ENCODE peak calls at places on chromosomes 2 and 18, in eight cellular contexts. W, E, Z, F, O, H, L and S are unnamed samples.

GRCh38 chr2:36371963-36372391 is 16.4 kb downstream of the CRIM1 start:
- DNase-seq in W (peak; percentile 83), E (no peak), Z (no peak), F (peak; percentile 83), O (peak; percentile 85), H (peak; percentile 59), L (no peak), S (peak; percentile 78)

GRCh38 chr2:50273003-50273402 is 758.9 kb downstream of the NRXN1 start:
- DNase-seq in W (no peak), E (no peak), Z (no peak), F (no peak), O (no peak), H (no peak), L (no peak), S (no peak)

GRCh38 chr2:101310591-101311389 is 2.3 kb upstream of the RNF149 start:
- DNase-seq in W (no peak), E (no peak), Z (no peak), F (no peak), O (peak; percentile 54), H (no peak), L (no peak), S (no peak)

GRCh38 chr2:160752475-160753330 is 259.1 kb upstream of the RBMS1 start:
- DNase-seq in W (peak; percentile 74), E (no peak), Z (no peak), F (peak; percentile 55), O (peak; percentile 86), H (peak; percentile 70), L (no peak), S (peak; percentile 68)

GRCh38 chr18:44136326-44136725 is 544.4 kb upstream of the SETBP1 start:
- DNase-seq in W (no peak), E (no peak), Z (no peak), F (no peak), O (no peak), H (no peak), L (no peak), S (no peak)

GRCh38 chr2:27427863-27428212 is 593 bp upstream of the NRBP1 start:
- DNase-seq in W (no peak), E (no peak), Z (no peak), F (no peak), O (no peak), H (no peak), L (no peak), S (no peak)

GRCh38 chr2:106642679-106643078 is 155.5 kb downstream of the CD8B2 start:
- DNase-seq in W (no peak), E (no peak), Z (no peak), F (peak; percentile 32), O (no peak), H (no peak), L (no peak), S (no peak)

GRCh38 chr2:126890962-126891450 is 7.7 kb upstream of the TEX51 start:
- DNase-seq in W (no peak), E (peak; percentile 16), Z (no peak), F (no peak), O (no peak), H (no peak), L (no peak), S (no peak)

GRCh38 chr2:233668605-233669260 is 3.0 kb upstream of the UGT1A9 start:
- DNase-seq in W (no peak), E (no peak), Z (no peak), F (no peak), O (no peak), H (no peak), L (no peak), S (no peak)

GRCh38 chr2:40668435-40668834 is 216.5 kb upstream of the SLC8A1 start:
- DNase-seq in W (peak; percentile 76), E (no peak), Z (peak; percentile 33), F (peak; percentile 75), O (peak; percentile 2), H (peak; percentile 36), L (no peak), S (no peak)

GRCh38 chr18:43314931-43315330 is 37.6 kb upstream of the SYT4 start:
- DNase-seq in W (peak; percentile 22), E (no peak), Z (no peak), F (no peak), O (no peak), H (peak; percentile 1), L (no peak), S (peak; percentile 2)

GRCh38 chr2:9613291-9613690 is 17.5 kb downstream of the YWHAQ start:
- DNase-seq in W (peak; percentile 79), E (no peak), Z (no peak), F (peak; percentile 89), O (peak; percentile 28), H (peak; percentile 88), L (no peak), S (peak; percentile 90)

GRCh38 chr2:231672617-231673347 is 35.5 kb upstream of the PTMA start:
- DNase-seq in W (peak; percentile 40), E (peak; percentile 72), Z (no peak), F (peak; percentile 44), O (no peak), H (peak; percentile 82), L (peak; percentile 76), S (peak; percentile 44)

GRCh38 chr2:222655406-222655747 is 515 bp downstream of the FARSB start:
- DNase-seq in W (peak; percentile 39), E (no peak), Z (no peak), F (peak; percentile 61), O (peak; percentile 50), H (peak; percentile 30), L (peak; percentile 18), S (peak; percentile 33)

DNA sequence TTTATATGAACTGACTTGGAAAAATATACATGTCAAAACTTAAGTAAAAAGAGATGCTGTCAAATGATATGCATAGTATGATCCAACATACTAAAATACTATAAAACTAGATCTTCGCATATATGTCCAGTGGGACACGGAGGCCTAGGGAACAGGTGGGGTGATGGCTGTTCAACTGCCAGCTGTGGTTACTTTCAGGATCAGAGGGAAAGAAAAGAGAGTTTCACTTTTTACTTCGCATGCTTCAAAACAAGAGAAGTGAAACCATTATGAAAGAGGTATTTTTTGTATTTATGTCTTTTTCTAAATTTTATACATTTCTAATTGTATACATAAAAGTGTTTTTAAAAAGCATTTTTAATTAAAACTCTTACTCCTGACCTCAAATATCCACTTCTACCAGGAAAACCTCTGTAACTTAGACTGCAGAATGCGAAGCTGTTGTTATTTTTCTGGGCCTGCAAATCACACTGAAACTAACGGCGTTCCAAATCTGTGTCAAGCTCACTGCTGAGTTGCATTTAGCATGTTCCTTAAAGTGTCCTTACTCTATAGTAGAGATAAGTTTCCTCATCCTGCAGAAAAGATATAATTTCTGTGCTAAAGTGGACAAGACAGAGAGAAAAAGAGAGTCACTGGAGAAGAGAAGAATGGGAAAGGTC is 97.8 kb upstream of the SLC35G4 start:
- DNase-seq in W (no peak), E (no peak), Z (no peak), F (no peak), O (no peak), H (no peak), L (no peak), S (no peak)
- H3K4me3 ChIP-seq in W (no peak overlapping the region), E (no peak overlapping the region), Z (no peak overlapping the region), F (no peak overlapping the region), O (no peak overlapping the region), H (no peak overlapping the region), L (no peak overlapping the region), S (no peak overlapping the region)

GRCh38 chr2:8276071-8276470 is 405.8 kb upstream of the ID2 start:
- DNase-seq in W (no peak), E (no peak), Z (no peak), F (no peak), O (no peak), H (no peak), L (no peak), S (no peak)
- H3K4me3 ChIP-seq in W (no peak overlapping the region), E (no peak overlapping the region), Z (no peak overlapping the region), F (no peak overlapping the region), O (no peak overlapping the region), H (no peak overlapping the region), L (no peak overlapping the region), S (no peak overlapping the region)

DNA sequence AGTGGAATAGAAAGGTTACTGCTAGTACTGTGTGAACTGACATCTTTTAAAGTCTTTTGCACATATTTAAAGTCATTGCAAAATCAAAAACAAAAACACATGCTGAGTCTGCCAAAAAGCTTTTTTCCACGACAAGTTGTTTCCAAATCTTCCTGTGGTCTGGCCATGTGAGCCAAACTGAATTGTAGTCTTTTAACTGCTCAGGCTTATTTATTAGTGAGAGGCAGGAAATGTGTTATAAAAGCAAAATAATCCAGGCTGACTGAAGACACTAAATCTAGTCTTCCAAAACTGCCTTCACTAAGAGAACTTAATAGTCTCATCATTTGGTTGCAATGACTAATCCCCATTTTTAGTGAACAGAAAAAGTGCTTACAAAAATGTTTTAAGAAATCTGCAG is 2.3 kb downstream of the KRCC1 start:
- DNase-seq in W (peak; percentile 62), E (no peak), Z (no peak), F (peak; percentile 85), O (no peak), H (peak; percentile 81), L (no peak), S (peak; percentile 20)
- H3K4me3 ChIP-seq in W (no peak overlapping the region), E (no peak overlapping the region), Z (no peak overlapping the region), F (peak overlapping the region; percentile 93), O (no peak overlapping the region), H (no peak overlapping the region), L (no peak overlapping the region), S (no peak overlapping the region)

DNA sequence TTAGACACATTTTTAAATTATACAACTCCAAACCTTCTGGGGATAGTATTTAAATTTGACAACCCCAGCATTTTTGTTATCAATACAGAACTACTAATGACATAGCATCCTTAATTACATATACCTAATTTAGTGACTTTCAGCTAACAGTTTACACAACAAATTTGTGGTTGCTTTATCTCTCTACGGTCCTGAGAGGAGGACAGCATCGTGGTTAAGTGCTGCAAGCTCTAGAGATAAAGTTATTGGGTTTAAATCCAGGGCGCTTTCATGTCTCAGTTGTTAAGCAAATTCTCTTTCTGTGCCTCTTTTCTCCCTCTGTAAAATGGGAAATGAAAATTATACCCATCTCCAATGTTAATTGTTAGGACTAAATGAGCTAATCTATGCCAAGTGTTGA is 129.3 kb downstream of the METTL4 start:
- DNase-seq in W (no peak), E (no peak), Z (no peak), F (no peak), O (no peak), H (peak; percentile 35), L (no peak), S (no peak)
- H3K4me3 ChIP-seq in W (no peak overlapping the region), E (no peak overlapping the region), Z (no peak overlapping the region), F (no peak overlapping the region), O (no peak overlapping the region), H (no peak overlapping the region), L (no peak overlapping the region), S (no peak overlapping the region)